ENCODE peak calls at places on chromosome 16, in seven cellular contexts. S, V, U, N, G, E and W are unnamed samples.

GRCh38 chr16:16148755-16149154 is 74.5 kb downstream of the ABCC6 start:
- DNase-seq in S (no peak), V (no peak), U (no peak), N (no peak), G (no peak), E (no peak), W (no peak)

GRCh38 chr16:14354561-14355351 is 275.3 kb downstream of the PARN start:
- DNase-seq in S (no peak), V (no peak), U (peak), N (peak), G (no peak), E (no peak), W (no peak)

GRCh38 chr16:56269824-56270684 is 78.8 kb downstream of the GNAO1 start:
- DNase-seq in S (peak), V (no peak), U (no peak), N (no peak), G (peak), E (no peak), W (no peak)

GRCh38 chr16:75578725-75579124 is 12.5 kb downstream of the GABARAPL2 start:
- DNase-seq in S (no peak), V (no peak), U (no peak), N (no peak), G (no peak), E (no peak), W (no peak)

GRCh38 chr16:14050297-14051027 is 20.7 kb upstream of the MRTFB start:
- DNase-seq in S (no peak), V (no peak), U (peak), N (no peak), G (no peak), E (no peak), W (no peak)

GRCh38 chr16:75116081-75116910 is at the start of gene LDHD:
- DNase-seq in S (peak), V (peak), U (peak), N (no peak), G (no peak), E (no peak), W (no peak)

GRCh38 chr16:53714080-53715050 is 10.4 kb downstream of the FTO start:
- DNase-seq in S (no peak), V (peak), U (no peak), N (no peak), G (peak), E (no peak), W (no peak)

GRCh38 chr16:80569440-80570105 is 28.8 kb downstream of the DYNLRB2 start:
- DNase-seq in S (no peak), V (no peak), U (peak), N (peak), G (no peak), E (peak), W (peak)

GRCh38 chr16:19914877-19915276 is 30.2 kb upstream of the GPRC5B start:
- DNase-seq in S (no peak), V (no peak), U (no peak), N (no peak), G (no peak), E (no peak), W (no peak)

GRCh38 chr16:11329080-11329491 is 16.2 kb upstream of the RMI2 start:
- DNase-seq in S (no peak), V (no peak), U (no peak), N (no peak), G (no peak), E (no peak), W (no peak)

GRCh38 chr16:24255446-24256352 is at the start of gene CACNG3:
- DNase-seq in S (no peak), V (no peak), U (no peak), N (peak), G (no peak), E (peak), W (peak)

GRCh38 chr16:11869657-11870228 is 18.4 kb upstream of the RSL1D1 start:
- DNase-seq in S (no peak), V (no peak), U (no peak), N (no peak), G (no peak), E (no peak), W (no peak)

GRCh38 chr16:19168173-19169080 is at the start of gene SYT17:
- DNase-seq in S (peak), V (no peak), U (no peak), N (no peak), G (no peak), E (no peak), W (no peak)

GRCh38 chr16:52099382-52099781 is 447.6 kb downstream of the TOX3 start:
- DNase-seq in S (no peak), V (no peak), U (no peak), N (no peak), G (no peak), E (no peak), W (no peak)

GRCh38 chr16:27222499-27223225 is 19.3 kb downstream of the KDM8 start:
- DNase-seq in S (peak), V (no peak), U (no peak), N (no peak), G (peak), E (no peak), W (no peak)

GRCh38 chr16:57959804-57960203 is 11.1 kb downstream of the CNGB1 start:
- DNase-seq in S (no peak), V (no peak), U (no peak), N (no peak), G (no peak), E (no peak), W (no peak)

GRCh38 chr16:75121949-75122568 is 5.5 kb upstream of the LDHD start:
- DNase-seq in S (no peak), V (no peak), U (no peak), N (no peak), G (no peak), E (no peak), W (no peak)

GRCh38 chr16:56589141-56590039 is at the start of gene MT3:
- DNase-seq in S (no peak), V (no peak), U (no peak), N (peak), G (no peak), E (no peak), W (no peak)

GRCh38 chr16:69040144-69040909 is 65.1 kb upstream of the HAS3 start:
- DNase-seq in S (no peak), V (no peak), U (peak), N (no peak), G (peak), E (no peak), W (no peak)

GRCh38 chr16:1526608-1527555 is 6.6 kb upstream of the TMEM204 start:
- DNase-seq in S (no peak), V (no peak), U (no peak), N (peak), G (no peak), E (no peak), W (no peak)

GRCh38 chr16:53334581-53334980 is 99.7 kb upstream of the RBL2 start:
- DNase-seq in S (no peak), V (no peak), U (no peak), N (no peak), G (no peak), E (no peak), W (no peak)

GRCh38 chr16:13956635-13957196 is 36.8 kb downstream of the ERCC4 start:
- DNase-seq in S (no peak), V (no peak), U (no peak), N (no peak), G (no peak), E (no peak), W (no peak)

GRCh38 chr16:12971216-12971615 is 69.8 kb downstream of the SHISA9 start:
- DNase-seq in S (peak), V (no peak), U (peak), N (no peak), G (no peak), E (no peak), W (no peak)

GRCh38 chr16:4309833-4310266 is 6.0 kb upstream of the GLIS2 start:
- DNase-seq in S (peak), V (peak), U (peak), N (peak), G (no peak), E (peak), W (peak)

GRCh38 chr16:79994413-79994812 is 393.9 kb upstream of the MAF start:
- DNase-seq in S (no peak), V (no peak), U (no peak), N (no peak), G (no peak), E (no peak), W (no peak)

GRCh38 chr16:31474173-31474714 is 2.3 kb downstream of the TGFB1I1 start:
- DNase-seq in S (no peak), V (no peak), U (no peak), N (no peak), G (peak), E (no peak), W (no peak)

GRCh38 chr16:30619207-30619606 is 9.0 kb upstream of the ZNF689 start:
- DNase-seq in S (peak), V (no peak), U (no peak), N (no peak), G (no peak), E (no peak), W (no peak)